ENCODE peak calls at places on chromosomes 3 and 15, in five cellular contexts. V is H1, W is K562, B is GM12878, P is IMR-90. G is an unnamed sample.

GRCh38 chr3:32340039-32340438 is 51.6 kb upstream of the CMTM7 start:
- DNase-seq in V (no peak), W (peak; percentile 43), P (peak; percentile 35), B (no peak), G (peak; percentile 61)

GRCh38 chr3:32239638-32240550 is 1.4 kb downstream of the CMTM8 start:
- DNase-seq in B (no peak), W (peak; percentile 60), V (no peak), P (no peak), G (peak; percentile 62)

GRCh38 chr3:152043620-152044019 is 170.2 kb downstream of the SUCNR1 start:
- DNase-seq in P (no peak), B (no peak), V (no peak), W (no peak), G (no peak)

GRCh38 chr3:13539285-13539625 is 9.7 kb upstream of the FBLN2 start:
- DNase-seq in P (peak; percentile 75), W (no peak), B (no peak), V (no peak), G (no peak)

GRCh38 chr15:79157631-79158592 is 67.3 kb upstream of the RASGRF1 start:
- DNase-seq in B (no peak), V (no peak), W (no peak), P (no peak), G (no peak)

GRCh38 chr15:99348412-99348811 is 97.1 kb downstream of the LRRC28 start:
- DNase-seq in W (no peak), V (no peak), P (no peak), B (no peak), G (no peak)

GRCh38 chr15:33547876-33548275 is 237.1 kb downstream of the RYR3 start:
- DNase-seq in B (no peak), W (no peak), P (peak; percentile 55), V (peak; percentile 57), G (no peak)

GRCh38 chr3:70808881-70809280 is 496.4 kb upstream of the MDFIC2 start:
- DNase-seq in W (no peak), B (no peak), P (no peak), V (no peak), G (no peak)

GRCh38 chr15:72307036-72307435 is 12.9 kb downstream of the CELF6 start:
- DNase-seq in P (no peak), W (no peak), B (no peak), V (no peak), G (no peak)

GRCh38 chr15:99406120-99406519 is 154.8 kb downstream of the LRRC28 start:
- DNase-seq in W (no peak), V (no peak), B (no peak), P (no peak), G (no peak)

GRCh38 chr15:88631464-88632028 is 7.3 kb upstream of the ISG20 start:
- DNase-seq in P (no peak), V (no peak), B (no peak), W (no peak), G (no peak)

GRCh38 chr3:185880600-185880999 is 55.8 kb upstream of the IGF2BP2 start:
- DNase-seq in P (no peak), W (no peak), B (no peak), V (no peak), G (no peak)

GRCh38 chr15:41899854-41900442 is 6.1 kb upstream of the SPTBN5 start:
- DNase-seq in V (no peak), B (no peak), W (no peak), P (no peak), G (no peak)

GRCh38 chr15:59674501-59674900 is 14.6 kb downstream of the BNIP2 start:
- DNase-seq in V (no peak), W (no peak), B (no peak), P (no peak), G (no peak)
- TF ChIP-seq USF2 in V (no peak), W (no peak), B (no peak), P (no peak), G (no peak)

GRCh38 chr15:92448370-92448769 is 54.7 kb downstream of the ST8SIA2 start:
- DNase-seq in W (no peak), B (no peak), V (no peak), P (no peak), G (no peak)
- TF ChIP-seq USF2 in W (no peak), B (no peak), V (no peak), P (no peak), G (no peak)

DNA sequence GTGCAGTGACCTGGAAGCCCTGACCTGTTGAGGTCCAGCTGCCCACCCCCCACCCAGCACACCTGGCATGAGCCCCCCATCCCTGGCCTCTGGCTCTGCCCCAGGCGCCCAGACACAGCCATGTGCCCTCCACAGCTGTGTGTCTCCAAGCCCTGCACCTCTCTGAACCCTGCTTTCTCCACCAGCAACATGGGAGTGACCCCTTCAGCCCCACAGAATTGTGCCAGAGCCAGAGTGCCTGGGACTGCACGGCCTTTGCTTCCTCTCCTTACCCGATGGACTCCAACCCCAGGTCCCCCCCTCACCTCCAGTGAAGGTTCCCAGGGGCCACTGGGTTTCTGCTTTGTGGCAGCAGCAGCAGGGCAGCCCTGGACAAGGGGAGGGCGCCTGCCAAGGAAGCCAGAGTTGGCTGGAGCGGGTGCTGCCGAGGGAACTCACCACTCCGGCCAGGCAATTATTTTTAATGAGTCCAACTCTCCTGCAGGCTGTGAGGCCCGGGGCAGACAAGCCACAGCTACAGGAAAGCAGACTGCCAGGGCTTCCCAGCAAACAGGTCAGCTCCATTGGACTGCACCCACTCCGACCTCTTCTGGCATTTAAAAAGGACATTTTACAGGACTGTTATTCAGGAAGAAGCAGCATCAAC is 24.1 kb downstream of the PRR20G start:
- DNase-seq in B (no peak), V (no peak), W (no peak), P (no peak), G (no peak)
- TF ChIP-seq USF2 in B (no peak), V (no peak), W (no peak), P (no peak), G (no peak)

DNA sequence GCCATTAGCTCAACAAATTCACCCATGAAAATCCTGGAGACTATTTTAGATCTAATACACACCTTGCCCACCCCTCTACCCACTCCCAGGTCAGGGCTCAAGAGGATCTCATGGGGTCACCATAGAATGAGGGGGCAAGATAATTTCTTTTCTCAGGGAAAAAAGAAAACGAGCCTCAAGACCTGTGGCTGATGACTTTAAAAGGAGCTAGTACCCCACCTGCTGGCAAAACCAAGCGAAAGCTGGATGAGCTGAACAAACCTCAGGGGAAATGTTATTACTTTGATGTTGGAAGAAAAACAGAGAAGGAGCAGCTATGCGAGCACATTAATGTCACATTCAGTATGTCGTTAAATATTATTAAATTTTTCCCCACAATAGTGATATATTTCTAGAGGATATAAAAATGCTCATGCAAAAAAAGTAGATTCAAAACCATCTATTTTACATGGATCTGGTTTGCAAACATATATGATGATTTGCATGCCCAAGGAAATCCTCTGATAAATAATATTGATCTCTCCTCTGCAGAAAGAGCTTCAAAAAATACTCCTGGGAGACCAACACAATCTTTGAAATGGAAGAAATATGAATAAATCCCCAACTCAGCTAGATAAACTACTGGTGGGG is 37.7 kb downstream of the PLD1 start:
- DNase-seq in P (peak; percentile 76), W (peak; percentile 42), B (no peak), V (no peak), G (peak; percentile 38)
- TF ChIP-seq USF2 in P (no peak), W (no peak), B (no peak), V (no peak), G (no peak)

DNA sequence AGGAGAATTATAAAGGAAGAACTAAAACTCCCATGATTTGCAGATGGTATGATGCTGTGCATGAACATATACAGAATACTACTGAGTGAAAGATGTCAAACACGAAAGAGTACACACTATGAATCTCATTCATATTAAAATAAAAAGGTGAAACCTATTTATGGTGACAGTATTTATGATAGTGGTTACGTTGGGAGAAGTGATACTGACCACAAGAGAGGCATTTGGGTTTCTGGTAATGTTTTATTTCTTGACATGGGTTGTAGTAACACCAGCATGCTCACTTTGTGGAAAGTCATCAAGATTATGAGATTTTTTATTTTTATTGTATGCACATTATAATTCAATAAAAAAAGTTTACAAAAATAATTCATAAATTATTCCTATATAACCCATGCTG is 324.0 kb downstream of the GAP43 start:
- DNase-seq in W (no peak), B (no peak), V (no peak), P (no peak), G (no peak)
- TF ChIP-seq USF2 in W (no peak), B (no peak), V (no peak), P (no peak), G (no peak)

DNA sequence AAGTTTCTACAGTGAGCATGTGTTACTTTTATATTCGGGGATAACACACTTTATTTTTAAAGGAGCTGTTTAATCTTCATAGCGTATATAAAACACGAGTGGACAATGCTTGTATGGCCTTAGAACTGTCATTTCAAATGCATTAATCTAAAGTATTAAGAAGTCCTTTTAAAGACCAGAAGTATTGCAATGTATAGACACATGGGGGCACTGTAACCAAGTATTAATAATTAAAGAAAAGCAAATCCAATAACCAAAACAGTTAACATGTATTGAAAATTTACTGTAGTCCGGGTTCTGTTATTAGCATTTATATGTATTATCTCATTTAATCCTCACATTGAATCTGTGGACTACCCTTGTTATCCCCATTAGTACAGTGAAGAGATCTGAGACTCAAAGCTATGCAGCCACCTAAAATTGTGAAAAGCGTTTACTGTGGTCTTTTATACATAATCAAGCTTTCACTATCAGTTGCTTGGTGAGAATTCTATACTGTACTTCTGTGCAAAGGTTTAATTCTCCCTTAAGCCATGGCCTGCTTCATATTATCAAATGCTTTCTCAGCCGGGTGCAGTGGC is 10.1 kb downstream of the ARL14 start:
- DNase-seq in W (peak; percentile 15), P (peak; percentile 24), V (no peak), B (no peak), G (peak; percentile 22)
- TF ChIP-seq USF2 in W (no peak), P (no peak), V (no peak), B (no peak), G (no peak)

GRCh38 chr3:188915137-188915536 is 256.6 kb upstream of the TPRG1 start:
- DNase-seq in B (no peak), V (no peak), P (peak; percentile 63), W (no peak), G (no peak)
- TF ChIP-seq USF2 in B (no peak), V (no peak), P (no peak), W (no peak), G (no peak)

DNA sequence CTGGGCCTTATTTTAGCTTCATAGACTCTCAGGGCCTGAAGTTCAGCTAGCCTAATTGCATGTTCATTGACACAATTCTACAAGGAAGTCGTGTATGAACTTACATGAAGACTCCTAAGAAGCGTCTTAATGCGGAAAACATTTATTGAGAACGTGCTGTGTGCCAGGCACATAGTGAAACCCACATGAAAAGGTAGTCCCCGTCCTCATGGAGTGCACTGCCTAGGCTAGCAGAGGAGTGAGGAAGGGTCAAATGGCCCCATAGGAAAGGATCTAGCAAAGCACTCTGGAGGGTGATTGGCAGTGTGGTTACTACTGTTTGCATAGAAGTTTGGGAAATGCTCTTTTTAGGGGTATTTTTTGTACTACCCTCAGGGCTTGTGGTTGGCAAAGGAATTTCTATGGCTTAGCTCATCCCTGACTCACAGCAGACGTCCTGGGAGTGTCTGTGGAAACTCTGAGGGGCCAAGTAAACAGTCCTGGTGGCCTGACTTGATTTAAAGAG is 854 bp upstream of the NPTN start:
- DNase-seq in W (no peak), B (no peak), V (no peak), P (peak; percentile 96), G (peak; percentile 65)
- TF ChIP-seq USF2 in W (no peak), B (no peak), V (no peak), P (no peak), G (no peak)

DNA sequence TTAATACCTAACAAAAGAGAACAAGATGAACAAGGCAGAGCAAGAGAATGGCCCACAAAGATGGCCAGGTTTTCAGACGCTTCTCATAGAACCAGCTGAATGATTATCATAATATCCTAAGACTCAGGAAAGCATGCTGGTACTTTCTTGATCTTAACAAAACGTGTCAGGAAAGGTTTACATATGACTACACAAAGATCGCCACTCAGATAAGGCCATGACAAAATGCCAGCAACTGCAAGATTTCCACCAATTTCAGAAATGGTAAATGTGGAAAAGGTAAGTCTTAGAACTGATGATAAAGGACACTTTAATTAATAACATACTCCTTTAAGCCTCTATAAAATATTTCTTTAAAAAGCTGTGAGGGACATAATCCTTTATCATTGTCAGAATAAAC is 108.8 kb downstream of the DLG1 start:
- DNase-seq in W (no peak), B (no peak), V (no peak), P (no peak), G (no peak)
- TF ChIP-seq USF2 in W (no peak), B (no peak), V (no peak), P (no peak), G (no peak)